ENCODE peak calls at places on chromosome 2, in five cellular contexts. One of them, this sample, is unnamed.
A peak's percentile ranks its signal among the peaks of the same experiment; 100 is the strongest.

GRCh38 chr2:85909005-85909404 is 20.2 kb upstream of the ST3GAL5 start:
- DNase-seq in tibial artery: no peak
- DNase-seq in right lobe of liver: no peak
- DNase-seq in AG04450: no peak
- DNase-seq in body of pancreas: no peak
- DNase-seq in this sample: no peak

GRCh38 chr2:71071681-71072398 is 3.4 kb downstream of the NAGK start:
- DNase-seq in right lobe of liver: no peak
- DNase-seq in AG04450: no peak
- DNase-seq in tibial artery: peak; percentile 48
- DNase-seq in body of pancreas: no peak
- DNase-seq in this sample: no peak

GRCh38 chr2:63424329-63425078 is 163.8 kb downstream of the WDPCP start:
- DNase-seq in AG04450: no peak
- DNase-seq in tibial artery: no peak
- DNase-seq in right lobe of liver: no peak
- DNase-seq in body of pancreas: no peak
- DNase-seq in this sample: peak; percentile 49

GRCh38 chr2:172295677-172296076 is 131.7 kb upstream of the ITGA6 start:
- DNase-seq in body of pancreas: no peak
- DNase-seq in AG04450: no peak
- DNase-seq in right lobe of liver: no peak
- DNase-seq in tibial artery: no peak
- DNase-seq in this sample: no peak

GRCh38 chr2:133705287-133705686 is 137.0 kb upstream of the NCKAP5 start:
- DNase-seq in body of pancreas: no peak
- DNase-seq in AG04450: no peak
- DNase-seq in right lobe of liver: no peak
- DNase-seq in tibial artery: no peak
- DNase-seq in this sample: no peak

GRCh38 chr2:218311908-218312756 is 19.8 kb upstream of the TMBIM1 start:
- DNase-seq in tibial artery: no peak
- DNase-seq in AG04450: no peak
- DNase-seq in body of pancreas: peak; percentile 12
- DNase-seq in right lobe of liver: no peak
- DNase-seq in this sample: no peak

GRCh38 chr2:132623096-132623839 is 46.7 kb downstream of the LYPD1 start:
- DNase-seq in tibial artery: peak; percentile 47
- DNase-seq in body of pancreas: no peak
- DNase-seq in right lobe of liver: no peak
- DNase-seq in AG04450: peak; percentile 32
- DNase-seq in this sample: no peak

GRCh38 chr2:73984922-73985317 is 210 bp downstream of the TET3 start:
- DNase-seq in tibial artery: no peak
- DNase-seq in body of pancreas: peak; percentile 72
- DNase-seq in right lobe of liver: peak; percentile 86
- DNase-seq in AG04450: no peak
- DNase-seq in this sample: peak; percentile 87

GRCh38 chr2:223215136-223215535 is 163.1 kb downstream of the KCNE4 start:
- DNase-seq in AG04450: no peak
- DNase-seq in body of pancreas: no peak
- DNase-seq in right lobe of liver: no peak
- DNase-seq in tibial artery: no peak
- DNase-seq in this sample: no peak

GRCh38 chr2:61795408-61795807 is 58.5 kb downstream of the FAM161A start:
- DNase-seq in right lobe of liver: no peak
- DNase-seq in body of pancreas: no peak
- DNase-seq in tibial artery: no peak
- DNase-seq in AG04450: no peak
- DNase-seq in this sample: no peak

GRCh38 chr2:49598231-49598630 is 443.9 kb upstream of the FSHR start:
- DNase-seq in tibial artery: no peak
- DNase-seq in right lobe of liver: no peak
- DNase-seq in AG04450: no peak
- DNase-seq in body of pancreas: no peak
- DNase-seq in this sample: no peak

GRCh38 chr2:54772110-54772509 is 48.6 kb downstream of the EML6 start:
- DNase-seq in AG04450: no peak
- DNase-seq in tibial artery: no peak
- DNase-seq in body of pancreas: no peak
- DNase-seq in right lobe of liver: no peak
- DNase-seq in this sample: no peak

GRCh38 chr2:96580771-96581170 is 44.2 kb downstream of the ARID5A start:
- DNase-seq in AG04450: no peak
- DNase-seq in body of pancreas: no peak
- DNase-seq in tibial artery: no peak
- DNase-seq in right lobe of liver: no peak
- DNase-seq in this sample: no peak

GRCh38 chr2:158805936-158806335 is 10.8 kb downstream of the DAPL1 start:
- DNase-seq in AG04450: no peak
- DNase-seq in body of pancreas: no peak
- DNase-seq in tibial artery: no peak
- DNase-seq in right lobe of liver: no peak
- DNase-seq in this sample: no peak

GRCh38 chr2:1599301-1600085 is 144.8 kb downstream of the PXDN start:
- DNase-seq in tibial artery: no peak
- DNase-seq in body of pancreas: peak; percentile 1
- DNase-seq in AG04450: no peak
- DNase-seq in right lobe of liver: peak; percentile 31
- DNase-seq in this sample: peak; percentile 33

GRCh38 chr2:1024981-1025380 is 74.3 kb downstream of the SNTG2 start:
- DNase-seq in tibial artery: no peak
- DNase-seq in right lobe of liver: no peak
- DNase-seq in body of pancreas: no peak
- DNase-seq in AG04450: no peak
- DNase-seq in this sample: no peak

DNA sequence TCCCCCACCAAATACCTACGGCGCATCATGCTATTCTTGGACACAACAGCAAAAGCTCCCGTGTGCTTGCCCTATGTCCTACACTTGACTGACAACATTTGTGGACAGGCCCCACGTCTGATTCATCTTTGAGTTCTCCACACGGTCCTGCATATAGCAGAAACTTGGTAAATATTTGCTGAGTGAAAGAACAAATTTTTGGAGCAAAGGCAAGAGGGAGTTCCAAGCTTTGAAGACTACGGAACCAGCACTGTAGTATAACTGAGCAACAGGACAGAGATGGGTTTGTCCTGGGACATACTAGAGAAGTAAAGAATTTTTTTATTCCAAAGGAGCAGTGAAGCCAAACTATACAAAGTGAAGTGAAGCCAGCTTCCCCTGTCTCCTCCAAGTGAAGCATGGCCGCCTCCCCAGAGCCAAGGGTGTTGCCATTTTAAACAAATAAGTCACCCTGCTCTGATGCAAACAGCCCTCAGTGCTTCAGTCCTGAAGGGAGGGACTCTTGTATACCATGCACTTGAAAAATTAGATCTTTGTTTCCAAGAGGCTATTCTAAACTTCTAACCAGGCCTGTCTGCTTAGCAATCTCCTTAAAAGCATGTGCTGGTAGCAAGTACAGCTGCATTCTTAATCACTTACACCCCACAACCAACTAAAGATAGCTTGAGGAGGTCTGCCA is 35.9 kb downstream of the SPRED2 start:
- DNase-seq in tibial artery: peak; percentile 39
- DNase-seq in right lobe of liver: no peak
- DNase-seq in body of pancreas: no peak
- DNase-seq in AG04450: no peak
- DNase-seq in this sample: no peak
- H3K4me3 ChIP-seq in tibial artery: no peak overlapping the region
- H3K4me3 ChIP-seq in right lobe of liver: no peak overlapping the region
- H3K4me3 ChIP-seq in body of pancreas: no peak overlapping the region
- H3K4me3 ChIP-seq in AG04450: no peak overlapping the region
- H3K4me3 ChIP-seq in this sample: no peak overlapping the region

DNA sequence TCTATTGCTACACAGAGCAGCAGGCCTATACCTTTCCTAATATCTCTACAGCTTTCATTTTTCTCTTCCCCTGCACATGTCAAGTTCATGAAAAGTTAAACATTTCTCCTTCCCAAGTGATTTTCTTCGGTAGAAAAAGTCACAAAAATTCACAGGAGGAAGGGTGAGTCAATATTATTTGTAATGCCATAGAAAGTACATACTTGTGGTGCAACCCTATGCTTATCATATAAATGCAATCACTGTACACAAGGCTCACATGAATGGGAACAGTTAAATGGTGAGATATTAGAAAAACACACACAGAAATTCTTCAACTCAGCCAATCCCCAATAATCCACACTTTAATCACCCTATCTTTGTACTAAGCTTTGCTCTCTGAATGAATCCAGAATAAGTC is 651.6 kb downstream of the LRRTM4 start:
- DNase-seq in right lobe of liver: no peak
- DNase-seq in body of pancreas: no peak
- DNase-seq in AG04450: no peak
- DNase-seq in tibial artery: no peak
- DNase-seq in this sample: no peak
- H3K27ac ChIP-seq in right lobe of liver: no peak overlapping the region
- H3K27ac ChIP-seq in body of pancreas: no peak overlapping the region
- H3K27ac ChIP-seq in AG04450: no peak overlapping the region
- H3K27ac ChIP-seq in tibial artery: no peak overlapping the region
- H3K27ac ChIP-seq in this sample: no peak overlapping the region

GRCh38 chr2:69306612-69306896 is 80.5 kb downstream of the GFPT1 start:
- DNase-seq in right lobe of liver: peak; percentile 61
- DNase-seq in AG04450: no peak
- DNase-seq in body of pancreas: no peak
- DNase-seq in tibial artery: no peak
- DNase-seq in this sample: no peak
- H3K4me3 ChIP-seq in right lobe of liver: peak overlapping the region; percentile 46
- H3K4me3 ChIP-seq in AG04450: peak overlapping the region; percentile 56
- H3K4me3 ChIP-seq in body of pancreas: peak overlapping the region; percentile 18
- H3K4me3 ChIP-seq in tibial artery: peak overlapping the region; percentile 59
- H3K4me3 ChIP-seq in this sample: peak overlapping the region; percentile 18

GRCh38 chr2:182368446-182368845 is 58.4 kb downstream of the PDE1A start:
- DNase-seq in right lobe of liver: no peak
- DNase-seq in tibial artery: no peak
- DNase-seq in body of pancreas: no peak
- DNase-seq in AG04450: no peak
- DNase-seq in this sample: no peak

GRCh38 chr2:182367401-182367800 is 59.4 kb downstream of the PDE1A start:
- DNase-seq in right lobe of liver: no peak
- DNase-seq in AG04450: no peak
- DNase-seq in body of pancreas: no peak
- DNase-seq in tibial artery: no peak
- DNase-seq in this sample: no peak

GRCh38 chr2:182368996-182369395 is 57.8 kb downstream of the PDE1A start:
- DNase-seq in tibial artery: no peak
- DNase-seq in body of pancreas: no peak
- DNase-seq in right lobe of liver: no peak
- DNase-seq in AG04450: no peak
- DNase-seq in this sample: no peak

GRCh38 chr2:182365855-182366254 is 61.0 kb downstream of the PDE1A start:
- DNase-seq in tibial artery: no peak
- DNase-seq in AG04450: no peak
- DNase-seq in right lobe of liver: no peak
- DNase-seq in body of pancreas: no peak
- DNase-seq in this sample: no peak

GRCh38 chr2:182366625-182367024 is 60.2 kb downstream of the PDE1A start:
- DNase-seq in tibial artery: peak; percentile 60
- DNase-seq in AG04450: peak; percentile 21
- DNase-seq in right lobe of liver: no peak
- DNase-seq in body of pancreas: no peak
- DNase-seq in this sample: no peak
- H3K27ac ChIP-seq in tibial artery: peak overlapping the region; percentile 85
- H3K27ac ChIP-seq in AG04450: no peak overlapping the region
- H3K27ac ChIP-seq in right lobe of liver: no peak overlapping the region
- H3K27ac ChIP-seq in body of pancreas: no peak overlapping the region
- H3K27ac ChIP-seq in this sample: no peak overlapping the region

GRCh38 chr2:44939074-44940052 is 2.1 kb upstream of the SIX3 start:
- DNase-seq in body of pancreas: no peak
- DNase-seq in AG04450: no peak
- DNase-seq in right lobe of liver: no peak
- DNase-seq in tibial artery: no peak
- DNase-seq in this sample: no peak
- H3K4me3 ChIP-seq in body of pancreas: peak overlapping the region; percentile 2
- H3K4me3 ChIP-seq in AG04450: no peak overlapping the region
- H3K4me3 ChIP-seq in right lobe of liver: peak overlapping the region; percentile 24
- H3K4me3 ChIP-seq in tibial artery: peak overlapping the region; percentile 29
- H3K4me3 ChIP-seq in this sample: no peak overlapping the region

GRCh38 chr2:38599706-38600105 is 3.0 kb downstream of the HNRNPLL start:
- DNase-seq in AG04450: no peak
- DNase-seq in tibial artery: no peak
- DNase-seq in right lobe of liver: no peak
- DNase-seq in body of pancreas: no peak
- DNase-seq in this sample: no peak
- H3K27ac ChIP-seq in AG04450: no peak overlapping the region
- H3K27ac ChIP-seq in tibial artery: peak overlapping the region; percentile 97
- H3K27ac ChIP-seq in right lobe of liver: no peak overlapping the region
- H3K27ac ChIP-seq in body of pancreas: no peak overlapping the region
- H3K27ac ChIP-seq in this sample: no peak overlapping the region

GRCh38 chr2:38535404-38535744 is 67.4 kb downstream of the HNRNPLL start:
- DNase-seq in AG04450: no peak
- DNase-seq in right lobe of liver: no peak
- DNase-seq in body of pancreas: no peak
- DNase-seq in tibial artery: no peak
- DNase-seq in this sample: no peak
- H3K4me3 ChIP-seq in AG04450: no peak overlapping the region
- H3K4me3 ChIP-seq in right lobe of liver: no peak overlapping the region
- H3K4me3 ChIP-seq in body of pancreas: no peak overlapping the region
- H3K4me3 ChIP-seq in tibial artery: no peak overlapping the region
- H3K4me3 ChIP-seq in this sample: no peak overlapping the region

GRCh38 chr2:25078171-25079049 is 36.5 kb downstream of the EFR3B start:
- DNase-seq in tibial artery: no peak
- DNase-seq in body of pancreas: no peak
- DNase-seq in right lobe of liver: no peak
- DNase-seq in AG04450: peak; percentile 72
- DNase-seq in this sample: no peak
- H3K27ac ChIP-seq in tibial artery: no peak overlapping the region
- H3K27ac ChIP-seq in body of pancreas: no peak overlapping the region
- H3K27ac ChIP-seq in right lobe of liver: no peak overlapping the region
- H3K27ac ChIP-seq in AG04450: peak overlapping the region; percentile 83
- H3K27ac ChIP-seq in this sample: no peak overlapping the region

GRCh38 chr2:120548627-120549026 is 187.0 kb upstream of the GLI2 start:
- DNase-seq in tibial artery: no peak
- DNase-seq in right lobe of liver: peak; percentile 72
- DNase-seq in body of pancreas: peak; percentile 66
- DNase-seq in AG04450: no peak
- DNase-seq in this sample: no peak
- H3K4me3 ChIP-seq in tibial artery: no peak overlapping the region
- H3K4me3 ChIP-seq in right lobe of liver: no peak overlapping the region
- H3K4me3 ChIP-seq in body of pancreas: no peak overlapping the region
- H3K4me3 ChIP-seq in AG04450: no peak overlapping the region
- H3K4me3 ChIP-seq in this sample: no peak overlapping the region

This sample was measured in kidney.